ENCODE peak calls at places on chromosome 15, in seven cellular contexts. X is AG04450; I is adrenal gland; J is CD4-positive, alpha-beta memory T cell; N is HL-60; T is tibial nerve; A is heart right ventricle. P is an unnamed sample. For H3K27me3, the result is how much of the 10 kb centered on the place peaks cover.

GRCh38 chr15:80864666-80865065 is 85.5 kb downstream of the CEMIP start:
- DNase-seq in X (no peak), N (no peak), J (no peak), A (no peak), T (no peak), I (no peak), P (no peak)

GRCh38 chr15:41559489-41560177 is 621 bp downstream of the TYRO3 start:
- DNase-seq in T (no peak), X (no peak), N (no peak), J (no peak), I (peak), A (no peak), P (no peak)

GRCh38 chr15:90142216-90143175 is 40.2 kb upstream of the IDH2 start:
- DNase-seq in T (no peak), J (peak), I (no peak), A (no peak), N (peak), X (no peak), P (no peak)

GRCh38 chr15:33068531-33068990 is 126.0 kb downstream of the FMN1 start:
- DNase-seq in T (no peak), N (no peak), X (no peak), A (peak), I (no peak), J (no peak), P (no peak)

GRCh38 chr15:90419738-90420487 is 31.9 kb downstream of the IQGAP1 start:
- DNase-seq in X (peak), I (no peak), J (no peak), T (no peak), A (no peak), N (no peak), P (peak)

GRCh38 chr15:41997845-41998244 is 23.0 kb downstream of the PLA2G4E start:
- DNase-seq in A (no peak), T (no peak), N (no peak), X (no peak), J (no peak), I (no peak), P (no peak)

GRCh38 chr15:73985101-73985873 is 6.8 kb downstream of the STOML1 start:
- DNase-seq in A (no peak), X (peak), T (no peak), I (no peak), J (no peak), N (no peak), P (no peak)

GRCh38 chr15:59294961-59295741 is 77.5 kb downstream of the MYO1E start:
- DNase-seq in T (no peak), I (no peak), X (peak), A (peak), J (no peak), N (no peak), P (peak)

GRCh38 chr15:71125831-71126453 is 10.7 kb downstream of the THSD4 start:
- DNase-seq in A (no peak), J (no peak), I (no peak), N (no peak), X (no peak), T (no peak), P (peak)

GRCh38 chr15:46576611-46577010 is 941.8 kb downstream of the SQOR start:
- DNase-seq in I (no peak), A (no peak), T (no peak), J (no peak), X (no peak), N (no peak), P (no peak)

GRCh38 chr15:90598053-90598577 is 68.4 kb downstream of the CRTC3 start:
- DNase-seq in A (peak), T (peak), X (no peak), I (peak), J (no peak), N (no peak), P (no peak)

GRCh38 chr15:60390931-60391501 is 6.8 kb downstream of the ANXA2 start:
- DNase-seq in A (peak), X (no peak), I (peak), T (no peak), N (no peak), J (no peak), P (peak)

GRCh38 chr15:54082836-54083492 is 104.7 kb downstream of the UNC13C start:
- DNase-seq in J (no peak), N (no peak), X (no peak), I (no peak), A (no peak), T (no peak), P (peak)

GRCh38 chr15:86061581-86061980 is 18.1 kb upstream of the AGBL1 start:
- DNase-seq in N (peak), I (no peak), X (no peak), A (no peak), J (no peak), T (no peak), P (no peak)
- H3K27me3 ChIP-seq in N (under half), I (under half), X (under half), A (under half), J (under half), T (under half), P (under half)

GRCh38 chr15:50046159-50046558 is 72.9 kb downstream of the ATP8B4 start:
- DNase-seq in J (no peak), A (no peak), N (no peak), T (no peak), X (no peak), I (no peak), P (no peak)
- H3K27ac ChIP-seq in J (no peak), A (no peak), N (no peak), T (no peak), X (no peak), I (no peak), P (no peak)

GRCh38 chr15:69035205-69035917 is 20.9 kb downstream of the NOX5 start:
- DNase-seq in X (no peak), A (no peak), J (no peak), I (no peak), N (no peak), T (no peak), P (no peak)
- H3K27me3 ChIP-seq in X (under half), A (under half), J (under half), I (under half), N (under half), T (under half), P (under half)

DNA sequence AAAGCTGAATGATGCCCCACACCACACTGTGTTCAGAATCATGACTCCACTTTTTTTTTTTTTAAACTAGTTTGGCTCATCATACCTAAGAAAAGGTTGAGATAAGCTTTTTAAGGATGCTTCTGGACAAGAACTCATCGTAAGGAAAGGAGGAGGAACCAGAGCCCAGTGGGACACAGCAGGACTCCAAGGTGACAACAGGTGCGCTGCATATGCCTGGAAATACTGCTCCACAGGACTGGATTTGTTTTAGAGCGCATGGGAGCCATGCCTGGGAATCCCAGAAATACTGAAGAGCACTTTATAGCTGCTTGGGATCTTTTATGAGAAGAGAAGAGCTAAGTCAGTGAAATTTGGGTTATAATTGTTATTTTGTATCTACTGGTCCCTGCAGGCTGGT is 93.4 kb downstream of the NEDD4 start:
- DNase-seq in A (no peak), X (no peak), J (no peak), N (no peak), T (no peak), I (no peak), P (no peak)
- H3K27ac ChIP-seq in A (no peak), X (no peak), J (no peak), N (no peak), T (no peak), I (no peak), P (no peak)

GRCh38 chr15:35215095-35215494 is 130.0 kb upstream of the NANOGP8 start:
- DNase-seq in A (no peak), J (no peak), T (no peak), X (no peak), I (no peak), N (no peak), P (no peak)
- H3K27me3 ChIP-seq in A (under half), J (under half), T (under half), X (under half), I (under half), N (under half), P (under half)

DNA sequence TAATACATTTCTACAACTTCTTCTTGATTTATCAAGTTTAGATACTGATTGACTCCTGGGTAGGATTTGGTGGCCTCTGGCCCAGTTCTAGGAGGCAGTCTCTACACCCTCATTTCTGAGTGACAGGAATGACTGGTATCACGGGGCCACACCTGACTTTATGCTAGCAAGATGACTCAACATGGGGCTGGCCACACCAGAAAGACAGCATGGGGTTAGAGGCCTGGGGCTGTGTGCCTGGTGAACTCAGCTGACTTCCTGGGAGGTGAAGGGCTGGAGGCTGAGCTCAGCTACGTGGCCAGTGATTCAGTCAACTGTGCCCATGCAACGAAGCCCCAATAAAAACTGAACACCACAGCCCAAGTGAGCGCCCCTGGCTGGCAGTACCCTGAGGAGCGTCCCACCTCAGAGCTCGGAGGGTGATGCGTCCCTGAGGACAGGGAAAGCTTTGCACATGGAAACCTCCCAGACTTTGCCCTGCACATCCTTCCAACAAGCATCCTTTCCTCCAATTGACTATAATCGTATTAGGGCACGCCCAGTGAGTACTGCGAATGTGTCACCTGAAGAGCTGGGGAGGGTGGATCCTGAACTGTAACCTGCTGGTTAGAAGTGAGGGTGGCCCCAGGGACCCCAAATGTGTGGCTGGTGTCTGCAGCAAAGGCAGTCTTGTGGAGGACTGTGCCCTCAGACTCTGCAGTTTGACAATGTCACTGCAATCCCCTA is 57.2 kb downstream of the NIPA2 start:
- DNase-seq in T (no peak), X (no peak), J (no peak), A (no peak), I (no peak), N (no peak), P (peak)
- H3K27ac ChIP-seq in T (no peak), X (no peak), J (no peak), A (no peak), I (no peak), N (no peak), P (no peak)